ENCODE peak calls at places on chromosomes 1 and 21, in four cellular contexts. L, D, T and A are unnamed samples.

GRCh38 chr1:200367841-200368534 is 41.8 kb downstream of the ZNF281 start:
- DNase-seq in L (no peak), D (no peak), T (no peak), A (no peak)

GRCh38 chr1:160522622-160523345 is at the start of gene SLAMF6:
- DNase-seq in L (peak; percentile 45), T (peak; percentile 59), D (no peak), A (no peak)

GRCh38 chr1:171852273-171852672 is 11.0 kb downstream of the DNM3 start:
- DNase-seq in L (no peak), T (no peak), D (no peak), A (no peak)

GRCh38 chr21:45162115-45162514 is 87.7 kb downstream of the ADARB1 start:
- DNase-seq in L (no peak), T (no peak), D (no peak), A (no peak)

GRCh38 chr1:193283026-193283425 is 96.6 kb upstream of the B3GALT2 start:
- DNase-seq in L (no peak), T (no peak), D (no peak), A (peak; percentile 21)

GRCh38 chr1:111603979-111604378 is 15.6 kb upstream of the RAP1A start:
- DNase-seq in T (no peak), D (no peak), L (no peak), A (no peak)

GRCh38 chr1:56709269-56709880 is 64.3 kb downstream of the PRKAA2 start:
- DNase-seq in T (no peak), L (peak; percentile 31), D (peak; percentile 56), A (no peak)

GRCh38 chr21:14382486-14382834 is 486 bp downstream of the HSPA13 start:
- DNase-seq in L (no peak), D (no peak), T (no peak), A (peak; percentile 45)

GRCh38 chr1:240415532-240415931 is 196.4 kb downstream of the GREM2 start:
- DNase-seq in T (no peak), L (no peak), D (no peak), A (no peak)

GRCh38 chr1:4003846-4004505 is 103.9 kb upstream of the C1orf174 start:
- DNase-seq in L (no peak), D (no peak), T (no peak), A (no peak)

GRCh38 chr1:59666106-59666505 is 148.6 kb upstream of the HOOK1 start:
- DNase-seq in T (no peak), L (no peak), D (no peak), A (no peak)

GRCh38 chr1:22791736-22792325 is 81.2 kb downstream of the EPHB2 start:
- DNase-seq in L (no peak), D (peak; percentile 40), T (no peak), A (no peak)

GRCh38 chr1:119713538-119714456 is 2.1 kb downstream of the PHGDH start:
- DNase-seq in L (no peak), T (no peak), D (no peak), A (peak; percentile 40)

DNA sequence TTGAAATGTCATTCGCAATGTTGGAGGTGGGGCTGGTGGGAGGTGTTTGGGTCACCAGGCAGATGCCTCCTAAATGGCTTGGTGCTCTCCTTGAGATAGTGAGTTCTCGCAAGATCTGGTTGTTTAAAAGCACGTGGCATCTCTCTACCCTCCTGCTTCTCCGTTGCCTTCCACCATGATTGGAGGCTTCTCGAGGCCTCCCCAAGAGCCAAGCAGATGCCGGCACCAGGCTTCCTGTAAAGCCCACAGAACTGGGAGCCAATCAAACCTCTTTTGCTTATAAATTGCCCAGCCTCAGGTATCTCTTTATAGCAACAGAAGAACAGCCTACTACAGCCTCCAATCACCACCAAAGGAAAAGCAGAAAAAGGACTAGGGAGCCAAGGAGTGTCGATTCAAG is 80.5 kb downstream of the PDE9A start:
- DNase-seq in D (no peak), L (no peak), T (no peak), A (no peak)
- TF ChIP-seq NR2C2 in D (no peak), L (no peak), T (no peak), A (no peak)

DNA sequence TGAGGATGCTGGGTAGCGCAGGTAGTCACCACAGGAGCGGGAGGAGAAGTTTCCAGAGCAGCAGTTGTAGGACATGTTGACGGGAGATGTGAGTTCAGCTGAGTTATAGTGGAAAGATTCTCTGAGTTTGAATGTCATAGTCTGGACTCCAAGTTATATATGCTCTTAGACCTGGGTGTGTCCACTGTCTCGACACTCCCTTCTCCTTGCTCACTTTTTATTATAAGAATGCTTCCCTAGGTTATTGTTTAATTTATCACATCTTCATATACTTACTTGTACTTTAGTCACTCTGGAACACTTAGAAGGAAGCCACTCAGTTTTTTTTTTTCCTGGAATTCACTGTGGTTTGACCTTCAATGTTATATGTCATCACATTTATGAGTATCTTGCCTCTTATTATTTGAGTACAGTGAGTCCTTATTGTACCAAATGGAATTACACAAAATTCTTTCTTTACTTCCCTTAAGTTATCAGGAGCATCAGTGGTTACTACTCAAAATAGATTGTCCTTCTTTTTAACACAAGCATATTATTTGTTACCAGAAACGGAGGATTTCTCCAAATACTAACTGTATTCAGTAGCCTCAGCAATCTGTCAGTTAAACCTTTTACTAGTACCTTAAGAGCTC is at the start of gene KRTAP13-2:
- DNase-seq in T (no peak), L (no peak), D (no peak), A (no peak)
- TF ChIP-seq NR2C2 in T (no peak), L (no peak), D (no peak), A (no peak)

GRCh38 chr1:29556657-29557056 is 320.3 kb downstream of the PTPRU start:
- DNase-seq in L (no peak), T (no peak), D (no peak), A (no peak)

GRCh38 chr1:29555043-29555620 is 318.8 kb downstream of the PTPRU start:
- DNase-seq in T (no peak), D (no peak), L (no peak), A (no peak)

GRCh38 chr1:29559055-29559454 is 322.7 kb downstream of the PTPRU start:
- DNase-seq in D (no peak), T (no peak), L (no peak), A (no peak)

GRCh38 chr1:29557066-29557465 is 320.7 kb downstream of the PTPRU start:
- DNase-seq in T (no peak), D (no peak), L (no peak), A (no peak)

GRCh38 chr1:29557701-29558445 is 321.6 kb downstream of the PTPRU start:
- DNase-seq in L (no peak), D (no peak), T (no peak), A (no peak)
- TF ChIP-seq NR2C2 in L (no peak), D (no peak), T (no peak), A (no peak)

GRCh38 chr1:222749927-222750326 is 12.9 kb downstream of the FAM177B start:
- DNase-seq in D (no peak), T (no peak), L (peak; percentile 13), A (no peak)
- TF ChIP-seq NR2C2 in D (no peak), T (no peak), L (no peak), A (no peak)

GRCh38 chr1:162536511-162536910 is 25.0 kb upstream of the UAP1 start:
- DNase-seq in T (no peak), L (no peak), D (no peak), A (no peak)
- TF ChIP-seq NR2C2 in T (no peak), L (no peak), D (no peak), A (no peak)

GRCh38 chr1:181469829-181470228 is 13.5 kb upstream of the CACNA1E start:
- DNase-seq in T (no peak), L (peak; percentile 71), D (no peak), A (no peak)
- TF ChIP-seq NR2C2 in T (no peak), L (no peak), D (no peak), A (no peak)

DNA sequence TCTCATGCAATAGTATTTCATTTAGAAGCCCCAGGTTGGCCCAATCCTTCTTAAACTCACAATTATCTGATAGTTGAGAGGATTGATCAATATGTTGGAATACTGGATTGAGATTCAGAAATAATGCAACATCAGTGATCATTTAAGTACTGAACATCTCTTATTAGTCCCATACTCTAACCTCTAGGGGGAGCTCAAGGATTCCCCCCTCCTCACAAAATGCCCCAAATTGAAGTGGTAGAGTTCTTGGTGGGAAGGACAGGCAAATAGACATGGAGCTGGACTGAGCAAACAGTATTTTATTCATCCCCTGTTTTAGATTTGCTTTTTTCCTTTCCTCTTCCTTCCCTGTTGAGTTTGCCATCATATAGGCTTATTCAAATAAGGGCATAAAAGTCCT is 62.8 kb downstream of the NGF start:
- DNase-seq in D (no peak), L (peak; percentile 52), T (no peak), A (no peak)
- TF ChIP-seq NR2C2 in D (no peak), L (no peak), T (no peak), A (no peak)